ENCODE peak calls at places on chromosomes 12 and 14, in six cellular contexts. Q is transverse colon, P is A549, T is GM12878, E is sigmoid colon, N is stomach. D is an unnamed sample.
A peak's percentile ranks its signal among the peaks of the same experiment; 100 is the strongest.

GRCh38 chr12:131057211-131057721 is 103.6 kb downstream of the ADGRD1 start:
- DNase-seq in Q (no peak), P (no peak), T (no peak), E (peak; percentile 57), N (peak; percentile 24), D (no peak)

GRCh38 chr12:120468846-120469449 is 600 bp downstream of the SRSF9 start:
- DNase-seq in Q (peak; percentile 36), P (peak; percentile 36), T (no peak), E (peak; percentile 66), N (peak; percentile 33), D (peak; percentile 7)

GRCh38 chr12:1777798-1778197 is 42.6 kb upstream of the LRTM2 start:
- DNase-seq in Q (no peak), P (no peak), T (no peak), E (no peak), N (no peak), D (no peak)

GRCh38 chr12:42128327-42128726 is 16.3 kb downstream of the GXYLT1 start:
- DNase-seq in Q (no peak), P (no peak), T (no peak), E (no peak), N (no peak), D (no peak)

GRCh38 chr12:22285871-22286270 is 48.6 kb downstream of the ST8SIA1 start:
- DNase-seq in Q (no peak), P (no peak), T (no peak), E (no peak), N (no peak), D (no peak)

GRCh38 chr14:91727121-91727520 is 4.8 kb downstream of the CATSPERB start:
- DNase-seq in Q (no peak), P (no peak), T (no peak), E (no peak), N (no peak), D (no peak)

GRCh38 chr12:8698132-8698829 is 490 bp downstream of the RIMKLB start:
- DNase-seq in Q (peak; percentile 63), P (peak; percentile 43), T (no peak), E (peak; percentile 85), N (peak; percentile 62), D (peak; percentile 57)

GRCh38 chr14:90523544-90523943 is 126.7 kb downstream of the CALM1 start:
- DNase-seq in Q (no peak), P (no peak), T (no peak), E (no peak), N (no peak), D (no peak)

GRCh38 chr12:90366286-90366685 is 588.7 kb downstream of the CCER1 start:
- DNase-seq in Q (no peak), P (no peak), T (no peak), E (no peak), N (no peak), D (no peak)

GRCh38 chr14:24364841-24365240 is 3.1 kb upstream of the NFATC4 start:
- DNase-seq in Q (no peak), P (no peak), T (no peak), E (no peak), N (no peak), D (no peak)

GRCh38 chr12:67720383-67720856 is 71.9 kb downstream of the DYRK2 start:
- DNase-seq in Q (no peak), P (no peak), T (no peak), E (peak; percentile 67), N (no peak), D (no peak)

GRCh38 chr12:116529048-116529447 is 30.1 kb upstream of the MAP1LC3B2 start:
- DNase-seq in Q (no peak), P (peak; percentile 72), T (no peak), E (no peak), N (no peak), D (no peak)

GRCh38 chr12:77995436-77996167 is 164.9 kb downstream of the NAV3 start:
- DNase-seq in Q (no peak), P (peak; percentile 5), T (peak; percentile 32), E (no peak), N (no peak), D (no peak)

GRCh38 chr12:61521258-61521657 is 738.9 kb upstream of the USP15 start:
- DNase-seq in Q (no peak), P (no peak), T (no peak), E (no peak), N (no peak), D (no peak)

GRCh38 chr12:46402451-46402850 is 29.9 kb upstream of the SLC38A2 start:
- DNase-seq in Q (peak; percentile 28), P (no peak), T (no peak), E (peak; percentile 76), N (no peak), D (no peak)

GRCh38 chr12:53601296-53601847 is 24.8 kb downstream of the ATF7 start:
- DNase-seq in Q (no peak), P (no peak), T (no peak), E (no peak), N (no peak), D (no peak)

GRCh38 chr12:15933751-15934150 is 22.6 kb downstream of the DERA start:
- DNase-seq in Q (no peak), P (no peak), T (no peak), E (no peak), N (no peak), D (no peak)

GRCh38 chr14:94372021-94372605 is 16.3 kb downstream of the SERPINA1 start:
- DNase-seq in Q (no peak), P (no peak), T (no peak), E (peak; percentile 40), N (peak; percentile 5), D (no peak)

GRCh38 chr14:33647385-33647786 is 303.5 kb downstream of the EGLN3 start:
- DNase-seq in Q (no peak), P (no peak), T (no peak), E (no peak), N (no peak), D (no peak)

GRCh38 chr14:55451398-55451797 is 11.0 kb upstream of the TBPL2 start:
- DNase-seq in Q (no peak), P (no peak), T (no peak), E (no peak), N (no peak), D (no peak)

GRCh38 chr12:79455314-79455713 is 235.4 kb downstream of the PAWR start:
- DNase-seq in Q (no peak), P (no peak), T (no peak), E (no peak), N (no peak), D (no peak)

GRCh38 chr12:561908-562593 is 101.2 kb downstream of the NINJ2 start:
- DNase-seq in Q (no peak), P (no peak), T (no peak), E (peak; percentile 85), N (no peak), D (no peak)

GRCh38 chr14:80663541-80663940 is 278.0 kb downstream of the CEP128 start:
- DNase-seq in Q (no peak), P (no peak), T (no peak), E (no peak), N (no peak), D (no peak)

GRCh38 chr14:100416921-100417451 is 93.8 kb downstream of the SLC25A47 start:
- DNase-seq in Q (peak; percentile 56), P (peak; percentile 55), T (no peak), E (no peak), N (no peak), D (no peak)

GRCh38 chr14:100415226-100415625 is 92.1 kb downstream of the SLC25A47 start:
- DNase-seq in Q (no peak), P (no peak), T (no peak), E (no peak), N (no peak), D (no peak)

GRCh38 chr14:100416081-100416480 is 92.9 kb downstream of the SLC25A47 start:
- DNase-seq in Q (no peak), P (no peak), T (no peak), E (no peak), N (no peak), D (no peak)

GRCh38 chr14:100419856-100420255 is 96.7 kb downstream of the SLC25A47 start:
- DNase-seq in Q (no peak), P (no peak), T (no peak), E (peak; percentile 20), N (no peak), D (no peak)

DNA sequence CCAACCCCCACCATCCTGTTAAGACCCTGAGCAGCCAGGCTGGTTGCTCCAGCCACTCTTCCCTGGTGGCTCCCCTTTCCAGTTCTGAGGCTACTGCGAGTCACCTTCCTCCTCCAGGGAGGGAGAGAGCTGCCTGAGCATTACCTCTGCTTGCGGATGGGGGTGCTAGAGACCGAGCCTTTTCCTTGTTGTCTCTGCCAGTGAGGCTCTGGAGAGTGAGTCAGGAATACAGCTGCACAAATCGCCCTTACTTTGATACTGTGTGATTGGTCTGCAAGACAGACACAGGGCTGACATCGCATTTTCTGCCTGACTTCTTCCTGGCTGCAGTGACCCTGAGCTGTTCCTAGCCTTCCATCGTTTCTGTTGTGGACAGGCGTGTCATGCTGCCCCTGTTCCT is 94.3 kb downstream of the SLC25A47 start:
- DNase-seq in Q (peak; percentile 84), P (peak; percentile 94), T (no peak), E (peak; percentile 54), N (peak; percentile 57), D (no peak)
- TF ChIP-seq EP300 in Q (no peak), P (no peak), T (no peak), E (no peak), N (no peak), D (no peak)

GRCh38 chr14:57493467-57494181 is at the start of gene CCDC198:
- DNase-seq in Q (no peak), P (peak; percentile 25), T (peak; percentile 65), E (no peak), N (no peak), D (no peak)
- H3K4me3 ChIP-seq in Q (no peak within 1 kb of the TSS), P (peak within 1 kb of the TSS; percentile 31), T (no peak within 1 kb of the TSS), E (no peak within 1 kb of the TSS), N (no peak within 1 kb of the TSS), D (no peak within 1 kb of the TSS)

DNA sequence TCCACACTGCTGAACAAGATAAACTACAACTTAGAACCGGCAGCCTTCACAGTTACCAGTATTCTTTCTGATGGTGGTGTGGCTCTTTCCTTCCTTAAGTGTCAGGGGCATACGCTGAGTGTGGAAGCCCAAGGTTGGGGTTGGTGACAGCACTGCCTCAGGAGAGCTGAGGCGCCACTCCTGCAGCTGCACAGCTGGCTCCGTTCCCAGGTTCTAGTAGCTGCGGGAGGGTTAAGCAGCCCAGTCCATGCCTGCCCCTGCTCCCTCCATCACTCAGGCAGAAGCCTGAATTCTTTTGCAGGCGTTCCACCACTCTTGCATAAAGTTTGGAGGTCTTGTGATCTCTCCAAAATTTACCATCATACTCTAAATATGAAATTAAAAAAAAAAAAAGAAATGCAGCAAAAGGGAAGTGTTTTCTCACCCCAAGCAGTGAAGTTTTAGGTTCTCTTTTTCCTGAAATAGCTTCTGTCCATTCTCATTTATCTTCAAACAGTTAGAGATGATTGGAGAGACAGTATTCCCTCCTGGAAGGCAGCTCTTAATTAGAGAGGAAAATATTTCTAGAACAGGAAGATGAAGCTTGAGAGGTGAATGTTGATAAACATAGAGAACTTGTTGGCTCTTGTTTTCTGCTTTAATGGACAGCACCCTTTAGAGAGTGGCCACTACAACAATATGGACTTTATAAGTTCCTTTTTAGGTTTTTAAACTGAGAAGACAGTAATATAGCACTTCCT is 136.1 kb downstream of the FGD4 start:
- DNase-seq in Q (peak; percentile 84), P (peak; percentile 31), T (no peak), E (peak; percentile 83), N (peak; percentile 88), D (peak; percentile 57)
- TF ChIP-seq POLR2A in Q (peak; percentile 38), P (no peak), T (no peak), E (no peak), N (no peak), D (no peak)

GRCh38 chr12:93677195-93678064 is at the start of gene CRADD:
- DNase-seq in Q (peak; percentile 82), P (peak; percentile 76), T (peak; percentile 99), E (peak; percentile 92), N (peak; percentile 76), D (peak; percentile 64)
- TF ChIP-seq EP300 in Q (peak; percentile 8), P (no peak), T (no peak), E (peak; percentile 50), N (peak; percentile 19), D (peak; percentile 96)

D was measured in tibial nerve.